ENCODE peak calls at places on chromosomes 16 and 17, in four cellular contexts. One of them, this sample, is unnamed. For H3K4me1, the result is how much of the 10 kb centered on the place peaks cover.

GRCh38 chr17:18318771-18319450 is 3.8 kb downstream of the SMCR8 start:
- DNase-seq in IMR-90: no peak
- DNase-seq in GM12878: no peak
- DNase-seq in K562: no peak
- DNase-seq in this sample: no peak

GRCh38 chr17:82972836-82973372 is 106.5 kb upstream of the METRNL start:
- DNase-seq in IMR-90: no peak
- DNase-seq in GM12878: peak
- DNase-seq in K562: no peak
- DNase-seq in this sample: no peak

GRCh38 chr17:62671553-62671952 is 44.1 kb downstream of the MRC2 start:
- DNase-seq in IMR-90: no peak
- DNase-seq in GM12878: no peak
- DNase-seq in K562: peak
- DNase-seq in this sample: no peak

GRCh38 chr16:88448461-88449266 is 4.4 kb upstream of the ZFPM1 start:
- DNase-seq in IMR-90: no peak
- DNase-seq in GM12878: no peak
- DNase-seq in K562: no peak
- DNase-seq in this sample: no peak

GRCh38 chr17:81898029-81898866 is 3.8 kb upstream of the NPB start:
- DNase-seq in IMR-90: peak
- DNase-seq in GM12878: no peak
- DNase-seq in K562: no peak
- DNase-seq in this sample: no peak

GRCh38 chr17:39666601-39667261 is 1.5 kb upstream of the PNMT start:
- DNase-seq in IMR-90: no peak
- DNase-seq in GM12878: no peak
- DNase-seq in K562: peak
- DNase-seq in this sample: no peak

GRCh38 chr17:37527249-37527851 is 37.7 kb downstream of the DUSP14 start:
- DNase-seq in IMR-90: peak
- DNase-seq in GM12878: no peak
- DNase-seq in K562: peak
- DNase-seq in this sample: peak

GRCh38 chr17:72487731-72488325 is 367.0 kb downstream of the SOX9 start:
- DNase-seq in IMR-90: no peak
- DNase-seq in GM12878: no peak
- DNase-seq in K562: no peak
- DNase-seq in this sample: no peak

GRCh38 chr17:77087650-77088454 is 52.9 kb upstream of the SEC14L1 start:
- DNase-seq in IMR-90: no peak
- DNase-seq in GM12878: no peak
- DNase-seq in K562: no peak
- DNase-seq in this sample: no peak

GRCh38 chr16:89155184-89155679 is 16.3 kb upstream of the CDH15 start:
- DNase-seq in IMR-90: peak
- DNase-seq in GM12878: no peak
- DNase-seq in K562: no peak
- DNase-seq in this sample: peak

GRCh38 chr16:22317001-22317530 is 19.9 kb downstream of the POLR3E start:
- DNase-seq in IMR-90: no peak
- DNase-seq in GM12878: no peak
- DNase-seq in K562: no peak
- DNase-seq in this sample: no peak

GRCh38 chr17:1490643-1491405 is 1.7 kb downstream of the MYO1C start:
- DNase-seq in IMR-90: no peak
- DNase-seq in GM12878: no peak
- DNase-seq in K562: peak
- DNase-seq in this sample: peak

DNA sequence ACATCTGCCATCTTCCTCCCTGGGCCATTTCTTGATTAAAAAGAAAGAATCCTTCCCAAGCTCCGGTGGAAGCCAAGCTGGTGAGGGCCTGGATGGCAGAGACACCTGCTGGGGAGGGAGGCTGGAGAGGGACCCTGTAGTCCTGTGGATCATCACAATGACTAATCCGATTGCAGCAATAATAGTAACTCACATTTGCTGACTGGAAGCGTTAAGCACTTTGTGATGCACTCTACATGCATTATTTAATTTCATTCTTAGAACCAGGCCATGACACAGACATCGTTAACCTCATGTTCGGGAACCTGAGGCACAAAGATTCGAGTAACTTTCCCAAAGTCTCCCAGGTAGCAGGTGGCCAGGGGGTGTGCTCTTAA is 13.8 kb upstream of the TBX2 start:
- DNase-seq in IMR-90: peak
- DNase-seq in GM12878: no peak
- DNase-seq in K562: no peak
- DNase-seq in this sample: no peak
- H3K4me1 ChIP-seq in IMR-90: under half
- H3K4me1 ChIP-seq in GM12878: under half
- H3K4me1 ChIP-seq in K562: under half
- H3K4me1 ChIP-seq in this sample: under half

GRCh38 chr17:59899099-59899498 is 6.2 kb downstream of the RPS6KB1 start:
- DNase-seq in IMR-90: no peak
- DNase-seq in GM12878: no peak
- DNase-seq in K562: peak
- DNase-seq in this sample: no peak
- H3K27ac ChIP-seq in IMR-90: no peak
- H3K27ac ChIP-seq in GM12878: no peak
- H3K27ac ChIP-seq in K562: peak
- H3K27ac ChIP-seq in this sample: no peak

GRCh38 chr16:4214215-4214621 is 27.7 kb downstream of the SRL start:
- DNase-seq in IMR-90: peak
- DNase-seq in GM12878: no peak
- DNase-seq in K562: no peak
- DNase-seq in this sample: no peak
- TF ChIP-seq FOS in IMR-90: peak
- TF ChIP-seq FOS in GM12878: no peak
- TF ChIP-seq FOS in K562: no peak
- TF ChIP-seq FOS in this sample: no peak

GRCh38 chr17:46166692-46167249 is 26.5 kb downstream of the KANSL1 start:
- DNase-seq in IMR-90: no peak
- DNase-seq in GM12878: no peak
- DNase-seq in K562: no peak
- DNase-seq in this sample: no peak

GRCh38 chr17:46169913-46170312 is 23.3 kb downstream of the KANSL1 start:
- DNase-seq in IMR-90: no peak
- DNase-seq in GM12878: no peak
- DNase-seq in K562: no peak
- DNase-seq in this sample: no peak

GRCh38 chr17:46170609-46171432 is 22.4 kb downstream of the KANSL1 start:
- DNase-seq in IMR-90: no peak
- DNase-seq in GM12878: no peak
- DNase-seq in K562: no peak
- DNase-seq in this sample: no peak

GRCh38 chr17:46167267-46167666 is 26.0 kb downstream of the KANSL1 start:
- DNase-seq in IMR-90: no peak
- DNase-seq in GM12878: no peak
- DNase-seq in K562: no peak
- DNase-seq in this sample: no peak

DNA sequence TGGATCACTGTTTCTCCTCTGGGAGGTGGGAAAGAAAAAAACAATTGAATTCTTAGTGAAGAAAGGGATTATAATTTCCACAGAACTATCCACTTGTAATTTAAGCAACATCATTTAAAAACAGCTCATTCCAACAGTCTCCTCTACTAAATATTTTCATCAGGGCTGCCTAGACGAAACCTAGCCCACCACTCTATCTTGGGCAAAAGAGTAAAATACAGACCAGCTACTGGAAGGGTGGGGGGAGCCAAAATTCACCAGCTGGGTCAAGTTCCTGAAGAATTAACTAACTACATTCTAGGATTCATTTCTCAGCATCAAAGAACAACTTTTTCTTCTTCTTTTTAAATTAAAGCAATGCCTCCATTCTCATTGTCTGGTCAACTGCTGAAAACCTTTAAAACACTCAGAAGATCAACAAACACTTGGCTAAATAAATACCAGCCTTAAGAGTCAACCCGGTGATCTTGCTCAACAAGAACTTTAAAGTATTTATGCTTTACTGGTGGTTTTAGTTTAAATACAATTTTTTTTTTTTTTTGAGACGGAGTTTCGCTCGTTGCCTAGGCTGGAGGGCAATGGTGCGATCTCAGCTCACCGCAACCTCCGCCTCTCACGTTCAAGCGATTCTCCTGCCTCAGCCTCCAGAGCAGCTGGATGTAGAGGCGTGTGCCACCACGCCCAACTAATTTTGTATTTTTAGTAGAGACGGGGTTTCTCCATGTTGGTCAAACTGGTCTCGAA is 25.2 kb downstream of the KANSL1 start:
- DNase-seq in IMR-90: peak
- DNase-seq in GM12878: no peak
- DNase-seq in K562: no peak
- DNase-seq in this sample: no peak
- H3K4me1 ChIP-seq in IMR-90: under half
- H3K4me1 ChIP-seq in GM12878: under half
- H3K4me1 ChIP-seq in K562: under half
- H3K4me1 ChIP-seq in this sample: under half

DNA sequence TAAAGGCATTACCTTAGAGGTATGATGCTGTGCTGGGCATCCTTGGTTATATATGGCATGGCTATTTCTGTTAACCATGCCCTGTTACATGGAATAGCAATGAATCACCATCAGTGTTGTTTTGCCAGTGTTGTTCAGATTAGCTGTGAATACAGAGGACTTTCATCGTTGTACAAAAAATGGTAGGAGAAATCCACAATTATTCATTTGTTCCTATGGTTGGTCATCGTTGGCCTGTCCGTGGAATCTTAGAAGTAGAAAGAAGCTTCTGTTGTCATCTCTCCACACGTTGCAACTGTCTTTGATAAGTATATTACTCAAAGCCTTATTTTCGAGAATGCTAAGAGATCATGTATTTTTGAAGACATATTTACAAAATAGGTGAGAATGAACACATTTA is 114.3 kb upstream of the CACNG5 start:
- DNase-seq in IMR-90: no peak
- DNase-seq in GM12878: no peak
- DNase-seq in K562: no peak
- DNase-seq in this sample: no peak
- H3K27ac ChIP-seq in IMR-90: no peak
- H3K27ac ChIP-seq in GM12878: no peak
- H3K27ac ChIP-seq in K562: no peak
- H3K27ac ChIP-seq in this sample: no peak

GRCh38 chr16:11485676-11486075 is 101.0 kb downstream of the LITAF start:
- DNase-seq in IMR-90: no peak
- DNase-seq in GM12878: no peak
- DNase-seq in K562: no peak
- DNase-seq in this sample: no peak

GRCh38 chr16:11482946-11483748 is 103.6 kb downstream of the LITAF start:
- DNase-seq in IMR-90: no peak
- DNase-seq in GM12878: no peak
- DNase-seq in K562: no peak
- DNase-seq in this sample: no peak

GRCh38 chr16:11488304-11488703 is 98.4 kb downstream of the LITAF start:
- DNase-seq in IMR-90: no peak
- DNase-seq in GM12878: no peak
- DNase-seq in K562: no peak
- DNase-seq in this sample: no peak

GRCh38 chr16:11484691-11485258 is 101.9 kb downstream of the LITAF start:
- DNase-seq in IMR-90: peak
- DNase-seq in GM12878: no peak
- DNase-seq in K562: no peak
- DNase-seq in this sample: peak

GRCh38 chr16:11487289-11487688 is 99.4 kb downstream of the LITAF start:
- DNase-seq in IMR-90: no peak
- DNase-seq in GM12878: no peak
- DNase-seq in K562: no peak
- DNase-seq in this sample: no peak
- TF ChIP-seq FOS in IMR-90: no peak
- TF ChIP-seq FOS in GM12878: no peak
- TF ChIP-seq FOS in K562: no peak
- TF ChIP-seq FOS in this sample: no peak

GRCh38 chr16:70685061-70685937 is 554 bp downstream of the MTSS2 start:
- DNase-seq in IMR-90: no peak
- DNase-seq in GM12878: no peak
- DNase-seq in K562: peak
- DNase-seq in this sample: no peak
- H3K4me1 ChIP-seq in IMR-90: half or more
- H3K4me1 ChIP-seq in GM12878: under half
- H3K4me1 ChIP-seq in K562: under half
- H3K4me1 ChIP-seq in this sample: under half